ENCODE peak calls at places on chromosomes 6 and 20, in seven cellular contexts. U, J, R, G, H, S and W are unnamed samples.

GRCh38 chr20:64211874-64212658 is 43.5 kb upstream of the PCMTD2 start:
- DNase-seq in J (no peak), H (no peak), G (no peak), U (no peak), R (no peak), S (no peak), W (no peak)

GRCh38 chr6:56756791-56757582 is 114.3 kb upstream of the DST start:
- DNase-seq in J (no peak), R (no peak), H (no peak), G (no peak), S (no peak), U (no peak), W (no peak)

GRCh38 chr20:38997622-38998021 is 35.5 kb downstream of the DHX35 start:
- DNase-seq in R (no peak), U (peak), J (no peak), G (no peak), H (no peak), S (no peak), W (no peak)

GRCh38 chr20:57317789-57318371 is 11.7 kb upstream of the SPO11 start:
- DNase-seq in S (no peak), U (no peak), H (no peak), J (no peak), R (no peak), G (no peak), W (peak)

GRCh38 chr6:113623124-113623523 is 234.0 kb upstream of the MARCKS start:
- DNase-seq in R (no peak), G (no peak), J (no peak), U (no peak), S (no peak), H (peak), W (no peak)

GRCh38 chr6:134676307-134677281 is 273.3 kb downstream of the ALDH8A1 start:
- DNase-seq in S (no peak), H (no peak), G (no peak), U (no peak), J (peak), R (no peak), W (no peak)

GRCh38 chr20:4245542-4245941 is 230.2 kb upstream of the RNF24 start:
- DNase-seq in S (no peak), G (no peak), R (no peak), J (no peak), U (no peak), H (no peak), W (no peak)

GRCh38 chr6:14129572-14129971 is 12.0 kb downstream of the CD83 start:
- DNase-seq in R (peak), H (peak), U (peak), G (no peak), S (peak), J (peak), W (no peak)

GRCh38 chr20:61864481-61864880 is 201.2 kb downstream of the TAF4 start:
- DNase-seq in R (no peak), U (no peak), H (no peak), J (no peak), S (no peak), G (no peak), W (no peak)

GRCh38 chr6:108836061-108836460 is 12.2 kb upstream of the ARMC2 start:
- DNase-seq in S (no peak), U (no peak), J (no peak), G (no peak), R (no peak), H (peak), W (no peak)

GRCh38 chr6:146975093-146975492 is 229.1 kb upstream of the STXBP5 start:
- DNase-seq in U (no peak), J (no peak), R (no peak), G (no peak), S (no peak), H (no peak), W (no peak)

GRCh38 chr20:38013891-38014290 is 19.4 kb downstream of the TTI1 start:
- DNase-seq in S (no peak), R (no peak), H (no peak), J (no peak), U (no peak), G (no peak), W (no peak)